ENCODE peak calls at places on chromosomes 2 and 18, in seven cellular contexts. R is NCI-H1436, L is body of pancreas, X is GM13977, N is NCI-H510A treated with DMSO at 0.1 percent for 48 hours, P is fibroblast of lung, U is non-pigmented ciliary epithelial cell. K is an unnamed sample.

GRCh38 chr2:25674003-25674362 is 606 bp upstream of the DTNB start:
- DNase-seq in P (no peak), L (no peak), U (no peak), N (no peak), R (no peak), X (no peak), K (no peak)

GRCh38 chr2:31302940-31303563 is 69.1 kb downstream of the EHD3 start:
- DNase-seq in N (no peak), U (no peak), X (no peak), L (no peak), R (no peak), P (no peak), K (no peak)

GRCh38 chr2:46459694-46460093 is 19.7 kb upstream of the TMEM247 start:
- DNase-seq in P (no peak), R (no peak), U (no peak), L (no peak), X (no peak), N (no peak), K (no peak)

GRCh38 chr2:54936766-54937165 is 113.5 kb downstream of the RTN4 start:
- DNase-seq in U (no peak), R (no peak), N (no peak), X (no peak), P (no peak), L (peak; percentile 22), K (peak; percentile 42)

GRCh38 chr2:118249970-118250369 is 161.7 kb downstream of the INSIG2 start:
- DNase-seq in R (no peak), L (no peak), N (no peak), P (no peak), U (peak; percentile 37), X (no peak), K (peak; percentile 20)

GRCh38 chr18:12744103-12744502 is 41.3 kb downstream of the PSMG2 start:
- DNase-seq in L (no peak), P (peak; percentile 84), X (peak; percentile 69), R (peak; percentile 27), U (peak; percentile 44), N (peak; percentile 39), K (peak; percentile 81)

GRCh38 chr2:64262068-64262467 is 117.8 kb upstream of the PELI1 start:
- DNase-seq in L (peak; percentile 47), N (no peak), X (no peak), U (no peak), R (no peak), P (peak; percentile 23), K (peak; percentile 42)

GRCh38 chr2:188132385-188132784 is 159.3 kb upstream of the GULP1 start:
- DNase-seq in N (no peak), U (no peak), R (no peak), X (no peak), P (peak; percentile 31), L (peak; percentile 13), K (no peak)

GRCh38 chr2:157375384-157375783 is 49.8 kb upstream of the ERMN start:
- DNase-seq in U (no peak), N (no peak), R (no peak), X (no peak), P (no peak), L (no peak), K (no peak)

GRCh38 chr18:42268186-42268725 is 313.2 kb downstream of the PIK3C3 start:
- DNase-seq in U (no peak), N (no peak), L (no peak), P (no peak), R (no peak), X (no peak), K (no peak)

GRCh38 chr18:5890606-5891360 is 4.5 kb downstream of the TMEM200C start:
- DNase-seq in X (peak; percentile 88), N (no peak), P (no peak), U (no peak), R (no peak), L (peak; percentile 51), K (peak; percentile 13)

GRCh38 chr18:52394602-52395001 is 54.6 kb downstream of the DCC start:
- DNase-seq in U (no peak), N (no peak), P (no peak), R (no peak), L (no peak), X (no peak), K (no peak)

GRCh38 chr2:105405291-105405690 is 6.4 kb upstream of the FHL2 start:
- DNase-seq in N (no peak), R (no peak), U (no peak), P (peak; percentile 62), L (no peak), X (no peak), K (peak; percentile 80)

GRCh38 chr2:11631462-11631861 is 38.5 kb downstream of the NTSR2 start:
- DNase-seq in P (no peak), X (no peak), L (no peak), N (peak; percentile 62), U (no peak), R (no peak), K (no peak)

GRCh38 chr18:41391616-41392610 is 563.1 kb upstream of the PIK3C3 start:
- DNase-seq in N (peak; percentile 65), X (peak; percentile 31), R (peak; percentile 86), U (peak; percentile 26), L (peak; percentile 21), P (peak; percentile 72), K (peak; percentile 77)

GRCh38 chr2:71746946-71747501 is 293.7 kb downstream of the DYSF start:
- DNase-seq in X (no peak), N (peak; percentile 51), P (peak; percentile 61), L (peak; percentile 55), R (no peak), U (no peak), K (no peak)

GRCh38 chr2:175734679-175735078 is 267.4 kb downstream of the LNPK start:
- DNase-seq in U (no peak), L (no peak), X (no peak), R (peak; percentile 89), N (no peak), P (no peak), K (no peak)

GRCh38 chr2:238847841-238848565 is at the start of gene TWIST2:
- DNase-seq in N (no peak), R (no peak), X (no peak), P (peak; percentile 95), L (peak; percentile 40), U (peak; percentile 73), K (peak; percentile 95)

GRCh38 chr2:3377612-3378432 is at the start of gene EIPR1:
- DNase-seq in N (peak; percentile 99), P (peak; percentile 99), L (peak; percentile 96), U (peak; percentile 92), X (peak; percentile 96), R (peak; percentile 94), K (peak; percentile 99)

K was measured in iris pigment epithelial cell.